ENCODE peak calls at places on chromosome 20, in nine cellular contexts. One of them, this sample, is unnamed.

GRCh38 chr20:2914160-2914559 is 40.9 kb downstream of the PTPRA start:
- DNase-seq in IMR-90: no peak
- DNase-seq in A549: no peak
- DNase-seq in neural crest cell: no peak
- DNase-seq in ovary: no peak
- DNase-seq in brain microvascular endothelial cell: peak
- DNase-seq in progenitor cell of endocrine pancreas: no peak
- DNase-seq in CD8-positive, alpha-beta T cell: no peak
- DNase-seq in astrocyte of the spinal cord: peak
- DNase-seq in this sample: no peak

GRCh38 chr20:18588554-18589043 is 745 bp downstream of the DTD1 start:
- DNase-seq in IMR-90: no peak
- DNase-seq in A549: no peak
- DNase-seq in neural crest cell: no peak
- DNase-seq in ovary: peak
- DNase-seq in brain microvascular endothelial cell: peak
- DNase-seq in progenitor cell of endocrine pancreas: no peak
- DNase-seq in CD8-positive, alpha-beta T cell: no peak
- DNase-seq in astrocyte of the spinal cord: no peak
- DNase-seq in this sample: no peak

GRCh38 chr20:58682656-58683055 is 9.9 kb upstream of the NPEPL1 start:
- DNase-seq in IMR-90: peak
- DNase-seq in A549: no peak
- DNase-seq in neural crest cell: no peak
- DNase-seq in ovary: no peak
- DNase-seq in brain microvascular endothelial cell: no peak
- DNase-seq in progenitor cell of endocrine pancreas: no peak
- DNase-seq in CD8-positive, alpha-beta T cell: no peak
- DNase-seq in astrocyte of the spinal cord: peak
- DNase-seq in this sample: no peak

GRCh38 chr20:24738981-24739633 is 210.0 kb upstream of the CST7 start:
- DNase-seq in IMR-90: no peak
- DNase-seq in A549: no peak
- DNase-seq in neural crest cell: no peak
- DNase-seq in ovary: no peak
- DNase-seq in brain microvascular endothelial cell: no peak
- DNase-seq in progenitor cell of endocrine pancreas: no peak
- DNase-seq in CD8-positive, alpha-beta T cell: no peak
- DNase-seq in astrocyte of the spinal cord: peak
- DNase-seq in this sample: no peak

GRCh38 chr20:44762466-44763140 is 16.9 kb downstream of the KCNK15 start:
- DNase-seq in IMR-90: no peak
- DNase-seq in A549: no peak
- DNase-seq in neural crest cell: no peak
- DNase-seq in ovary: no peak
- DNase-seq in brain microvascular endothelial cell: no peak
- DNase-seq in progenitor cell of endocrine pancreas: no peak
- DNase-seq in CD8-positive, alpha-beta T cell: no peak
- DNase-seq in astrocyte of the spinal cord: no peak
- DNase-seq in this sample: no peak

GRCh38 chr20:57698867-57699275 is 10.9 kb downstream of the PMEPA1 start:
- DNase-seq in IMR-90: no peak
- DNase-seq in A549: peak
- DNase-seq in neural crest cell: no peak
- DNase-seq in ovary: no peak
- DNase-seq in brain microvascular endothelial cell: peak
- DNase-seq in progenitor cell of endocrine pancreas: no peak
- DNase-seq in CD8-positive, alpha-beta T cell: no peak
- DNase-seq in astrocyte of the spinal cord: no peak
- DNase-seq in this sample: no peak

GRCh38 chr20:61252601-61253263 is 671 bp downstream of the CDH4 start:
- DNase-seq in IMR-90: peak
- DNase-seq in A549: peak
- DNase-seq in neural crest cell: peak
- DNase-seq in ovary: no peak
- DNase-seq in brain microvascular endothelial cell: no peak
- DNase-seq in progenitor cell of endocrine pancreas: no peak
- DNase-seq in CD8-positive, alpha-beta T cell: no peak
- DNase-seq in astrocyte of the spinal cord: peak
- DNase-seq in this sample: no peak

GRCh38 chr20:44204156-44204831 is 6.3 kb downstream of the OSER1 start:
- DNase-seq in IMR-90: peak
- DNase-seq in A549: peak
- DNase-seq in neural crest cell: no peak
- DNase-seq in ovary: no peak
- DNase-seq in brain microvascular endothelial cell: peak
- DNase-seq in progenitor cell of endocrine pancreas: no peak
- DNase-seq in CD8-positive, alpha-beta T cell: no peak
- DNase-seq in astrocyte of the spinal cord: peak
- DNase-seq in this sample: peak

GRCh38 chr20:35091808-35092523 is 641 bp downstream of the TRPC4AP start:
- DNase-seq in IMR-90: peak
- DNase-seq in A549: no peak
- DNase-seq in neural crest cell: no peak
- DNase-seq in ovary: no peak
- DNase-seq in brain microvascular endothelial cell: no peak
- DNase-seq in progenitor cell of endocrine pancreas: no peak
- DNase-seq in CD8-positive, alpha-beta T cell: no peak
- DNase-seq in astrocyte of the spinal cord: no peak
- DNase-seq in this sample: no peak

GRCh38 chr20:35093245-35093884 is 758 bp upstream of the TRPC4AP start:
- DNase-seq in IMR-90: peak
- DNase-seq in A549: peak
- DNase-seq in neural crest cell: no peak
- DNase-seq in ovary: no peak
- DNase-seq in brain microvascular endothelial cell: peak
- DNase-seq in progenitor cell of endocrine pancreas: no peak
- DNase-seq in CD8-positive, alpha-beta T cell: no peak
- DNase-seq in astrocyte of the spinal cord: peak
- DNase-seq in this sample: peak

GRCh38 chr20:35087355-35087754 is 5.3 kb downstream of the TRPC4AP start:
- DNase-seq in IMR-90: no peak
- DNase-seq in A549: no peak
- DNase-seq in neural crest cell: no peak
- DNase-seq in ovary: no peak
- DNase-seq in brain microvascular endothelial cell: no peak
- DNase-seq in progenitor cell of endocrine pancreas: no peak
- DNase-seq in CD8-positive, alpha-beta T cell: no peak
- DNase-seq in astrocyte of the spinal cord: no peak
- DNase-seq in this sample: no peak

GRCh38 chr20:35088231-35088794 is 4.3 kb downstream of the TRPC4AP start:
- DNase-seq in IMR-90: peak
- DNase-seq in A549: no peak
- DNase-seq in neural crest cell: no peak
- DNase-seq in ovary: no peak
- DNase-seq in brain microvascular endothelial cell: no peak
- DNase-seq in progenitor cell of endocrine pancreas: no peak
- DNase-seq in CD8-positive, alpha-beta T cell: no peak
- DNase-seq in astrocyte of the spinal cord: no peak
- DNase-seq in this sample: no peak

DNA sequence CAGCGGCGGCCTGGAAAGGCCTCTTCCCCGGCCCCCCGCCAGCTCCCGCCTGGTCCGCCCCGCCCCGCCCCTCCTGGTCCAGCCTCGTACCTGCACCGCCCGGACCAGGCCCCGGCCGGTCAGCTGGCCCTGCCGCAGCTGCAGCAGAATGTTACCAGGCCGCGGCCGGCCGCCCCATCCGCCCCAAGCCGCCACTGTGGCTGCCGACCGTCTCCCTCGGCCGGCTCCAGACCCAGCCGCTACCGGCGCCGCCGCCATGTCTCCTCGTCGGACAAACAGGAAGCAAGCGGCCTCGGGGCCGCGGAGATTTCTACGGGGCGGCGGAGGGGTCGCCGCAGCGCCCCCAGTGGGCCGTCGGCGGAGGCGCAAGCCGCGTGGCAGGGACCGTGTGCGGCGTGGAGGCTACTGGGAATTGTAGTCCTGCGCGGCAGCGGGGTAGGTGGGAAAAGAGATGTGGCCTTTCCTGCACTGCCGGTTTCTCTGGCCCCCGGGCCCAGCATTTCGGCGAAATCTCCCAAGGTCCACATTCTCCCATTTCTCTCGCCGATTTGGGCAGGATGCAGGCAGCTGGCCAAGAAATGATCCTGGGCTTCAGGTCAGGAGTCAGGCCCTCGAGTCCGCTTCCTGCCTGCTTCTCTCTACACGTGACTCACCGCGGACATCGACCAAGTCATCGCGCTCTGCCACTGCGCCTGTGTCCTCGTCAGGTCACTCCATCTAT is at the start of gene TRPC4AP:
- DNase-seq in IMR-90: peak
- DNase-seq in A549: peak
- DNase-seq in neural crest cell: peak
- DNase-seq in ovary: peak
- DNase-seq in brain microvascular endothelial cell: peak
- DNase-seq in progenitor cell of endocrine pancreas: peak
- DNase-seq in CD8-positive, alpha-beta T cell: peak
- DNase-seq in astrocyte of the spinal cord: peak
- DNase-seq in this sample: no peak
- TF ChIP-seq CTCF in IMR-90: peak
- TF ChIP-seq CTCF in A549: peak
- TF ChIP-seq CTCF in neural crest cell: peak
- TF ChIP-seq CTCF in ovary: peak
- TF ChIP-seq CTCF in brain microvascular endothelial cell: peak
- TF ChIP-seq CTCF in progenitor cell of endocrine pancreas: peak
- TF ChIP-seq CTCF in CD8-positive, alpha-beta T cell: peak
- TF ChIP-seq CTCF in astrocyte of the spinal cord: peak
- TF ChIP-seq CTCF in this sample: peak

GRCh38 chr20:51417745-51418529 is 124.6 kb downstream of the NFATC2 start:
- DNase-seq in IMR-90: no peak
- DNase-seq in A549: no peak
- DNase-seq in neural crest cell: no peak
- DNase-seq in ovary: no peak
- DNase-seq in brain microvascular endothelial cell: no peak
- DNase-seq in progenitor cell of endocrine pancreas: no peak
- DNase-seq in CD8-positive, alpha-beta T cell: no peak
- DNase-seq in astrocyte of the spinal cord: no peak
- DNase-seq in this sample: no peak
- TF ChIP-seq CTCF in IMR-90: no peak
- TF ChIP-seq CTCF in A549: no peak
- TF ChIP-seq CTCF in neural crest cell: no peak
- TF ChIP-seq CTCF in ovary: no peak
- TF ChIP-seq CTCF in brain microvascular endothelial cell: peak
- TF ChIP-seq CTCF in progenitor cell of endocrine pancreas: no peak
- TF ChIP-seq CTCF in CD8-positive, alpha-beta T cell: no peak
- TF ChIP-seq CTCF in astrocyte of the spinal cord: no peak
- TF ChIP-seq CTCF in this sample: no peak

GRCh38 chr20:35833271-35833670 is 61.5 kb downstream of the PHF20 start:
- DNase-seq in IMR-90: peak
- DNase-seq in A549: no peak
- DNase-seq in neural crest cell: no peak
- DNase-seq in ovary: no peak
- DNase-seq in brain microvascular endothelial cell: no peak
- DNase-seq in progenitor cell of endocrine pancreas: no peak
- DNase-seq in CD8-positive, alpha-beta T cell: no peak
- DNase-seq in astrocyte of the spinal cord: no peak
- DNase-seq in this sample: no peak

GRCh38 chr20:35838213-35838612 is 66.4 kb downstream of the PHF20 start:
- DNase-seq in IMR-90: no peak
- DNase-seq in A549: no peak
- DNase-seq in neural crest cell: no peak
- DNase-seq in ovary: no peak
- DNase-seq in brain microvascular endothelial cell: no peak
- DNase-seq in progenitor cell of endocrine pancreas: no peak
- DNase-seq in CD8-positive, alpha-beta T cell: no peak
- DNase-seq in astrocyte of the spinal cord: no peak
- DNase-seq in this sample: no peak

GRCh38 chr20:35840403-35840802 is 68.6 kb downstream of the PHF20 start:
- DNase-seq in IMR-90: no peak
- DNase-seq in A549: no peak
- DNase-seq in neural crest cell: no peak
- DNase-seq in ovary: no peak
- DNase-seq in brain microvascular endothelial cell: no peak
- DNase-seq in progenitor cell of endocrine pancreas: no peak
- DNase-seq in CD8-positive, alpha-beta T cell: no peak
- DNase-seq in astrocyte of the spinal cord: no peak
- DNase-seq in this sample: no peak

GRCh38 chr20:35839891-35840290 is 68.1 kb downstream of the PHF20 start:
- DNase-seq in IMR-90: no peak
- DNase-seq in A549: no peak
- DNase-seq in neural crest cell: no peak
- DNase-seq in ovary: no peak
- DNase-seq in brain microvascular endothelial cell: no peak
- DNase-seq in progenitor cell of endocrine pancreas: no peak
- DNase-seq in CD8-positive, alpha-beta T cell: no peak
- DNase-seq in astrocyte of the spinal cord: no peak
- DNase-seq in this sample: no peak

GRCh38 chr20:35837577-35838195 is 65.9 kb downstream of the PHF20 start:
- DNase-seq in IMR-90: peak
- DNase-seq in A549: no peak
- DNase-seq in neural crest cell: no peak
- DNase-seq in ovary: no peak
- DNase-seq in brain microvascular endothelial cell: no peak
- DNase-seq in progenitor cell of endocrine pancreas: no peak
- DNase-seq in CD8-positive, alpha-beta T cell: no peak
- DNase-seq in astrocyte of the spinal cord: no peak
- DNase-seq in this sample: no peak
- TF ChIP-seq CTCF in IMR-90: no peak
- TF ChIP-seq CTCF in A549: no peak
- TF ChIP-seq CTCF in neural crest cell: no peak
- TF ChIP-seq CTCF in ovary: no peak
- TF ChIP-seq CTCF in brain microvascular endothelial cell: no peak
- TF ChIP-seq CTCF in progenitor cell of endocrine pancreas: no peak
- TF ChIP-seq CTCF in CD8-positive, alpha-beta T cell: no peak
- TF ChIP-seq CTCF in astrocyte of the spinal cord: no peak
- TF ChIP-seq CTCF in this sample: no peak

GRCh38 chr20:36786663-36787062 is 13.1 kb upstream of the DSN1 start:
- DNase-seq in IMR-90: no peak
- DNase-seq in A549: no peak
- DNase-seq in neural crest cell: no peak
- DNase-seq in ovary: no peak
- DNase-seq in brain microvascular endothelial cell: no peak
- DNase-seq in progenitor cell of endocrine pancreas: no peak
- DNase-seq in CD8-positive, alpha-beta T cell: no peak
- DNase-seq in astrocyte of the spinal cord: no peak
- DNase-seq in this sample: no peak

GRCh38 chr20:36786246-36786645 is 12.7 kb upstream of the DSN1 start:
- DNase-seq in IMR-90: no peak
- DNase-seq in A549: no peak
- DNase-seq in neural crest cell: no peak
- DNase-seq in ovary: no peak
- DNase-seq in brain microvascular endothelial cell: no peak
- DNase-seq in progenitor cell of endocrine pancreas: no peak
- DNase-seq in CD8-positive, alpha-beta T cell: no peak
- DNase-seq in astrocyte of the spinal cord: no peak
- DNase-seq in this sample: no peak

GRCh38 chr20:36784116-36784515 is 10.6 kb upstream of the DSN1 start:
- DNase-seq in IMR-90: no peak
- DNase-seq in A549: no peak
- DNase-seq in neural crest cell: no peak
- DNase-seq in ovary: no peak
- DNase-seq in brain microvascular endothelial cell: no peak
- DNase-seq in progenitor cell of endocrine pancreas: no peak
- DNase-seq in CD8-positive, alpha-beta T cell: no peak
- DNase-seq in astrocyte of the spinal cord: no peak
- DNase-seq in this sample: no peak

GRCh38 chr20:36785308-36785707 is 11.7 kb upstream of the DSN1 start:
- DNase-seq in IMR-90: no peak
- DNase-seq in A549: no peak
- DNase-seq in neural crest cell: no peak
- DNase-seq in ovary: no peak
- DNase-seq in brain microvascular endothelial cell: no peak
- DNase-seq in progenitor cell of endocrine pancreas: no peak
- DNase-seq in CD8-positive, alpha-beta T cell: no peak
- DNase-seq in astrocyte of the spinal cord: no peak
- DNase-seq in this sample: no peak

GRCh38 chr20:36784900-36785299 is 11.3 kb upstream of the DSN1 start:
- DNase-seq in IMR-90: peak
- DNase-seq in A549: no peak
- DNase-seq in neural crest cell: no peak
- DNase-seq in ovary: no peak
- DNase-seq in brain microvascular endothelial cell: no peak
- DNase-seq in progenitor cell of endocrine pancreas: no peak
- DNase-seq in CD8-positive, alpha-beta T cell: no peak
- DNase-seq in astrocyte of the spinal cord: no peak
- DNase-seq in this sample: no peak
- TF ChIP-seq CTCF in IMR-90: no peak
- TF ChIP-seq CTCF in A549: no peak
- TF ChIP-seq CTCF in neural crest cell: no peak
- TF ChIP-seq CTCF in ovary: no peak
- TF ChIP-seq CTCF in brain microvascular endothelial cell: no peak
- TF ChIP-seq CTCF in progenitor cell of endocrine pancreas: no peak
- TF ChIP-seq CTCF in CD8-positive, alpha-beta T cell: no peak
- TF ChIP-seq CTCF in astrocyte of the spinal cord: no peak
- TF ChIP-seq CTCF in this sample: no peak